ENCODE peak calls at places on chromosomes 5 and 9, in seven cellular contexts. O is cardiac muscle cell, P is adrenal gland, T is Panc1, G is WERI-Rb-1, R is brain microvascular endothelial cell, Q is heart left ventricle. I is an unnamed sample.

GRCh38 chr5:154276932-154277331 is 86.4 kb downstream of the GALNT10 start:
- DNase-seq in P (peak; percentile 74), O (no peak), T (no peak), G (peak; percentile 16), R (peak; percentile 88), Q (peak; percentile 77), I (no peak)

GRCh38 chr9:111597852-111598729 is 1.4 kb downstream of the PTGR1 start:
- DNase-seq in G (peak; percentile 70), O (peak; percentile 66), T (no peak), Q (peak; percentile 76), R (peak; percentile 53), P (peak; percentile 78), I (peak; percentile 77)

GRCh38 chr5:141747152-141747640 is 65.2 kb upstream of the ARAP3 start:
- DNase-seq in O (peak; percentile 42), Q (peak; percentile 92), T (no peak), P (peak; percentile 79), R (peak; percentile 61), G (peak; percentile 97), I (peak; percentile 98)

GRCh38 chr9:33921967-33922895 is 105.3 kb downstream of the UBE2R2 start:
- DNase-seq in P (no peak), R (peak; percentile 28), G (peak; percentile 70), O (peak; percentile 17), Q (no peak), T (no peak), I (no peak)

GRCh38 chr5:86806206-86806605 is 188.5 kb downstream of the COX7C start:
- DNase-seq in T (no peak), G (no peak), O (no peak), R (no peak), P (no peak), Q (no peak), I (no peak)

GRCh38 chr5:10839916-10840599 is 79.0 kb upstream of the DAP start:
- DNase-seq in R (no peak), G (no peak), P (no peak), T (no peak), Q (no peak), O (no peak), I (no peak)

GRCh38 chr5:90558344-90559192 is at the start of gene ADGRV1:
- DNase-seq in R (peak; percentile 26), P (peak; percentile 28), T (no peak), Q (peak; percentile 29), G (peak; percentile 98), O (peak; percentile 95), I (peak; percentile 96)

GRCh38 chr5:164188733-164189148 is 683.3 kb downstream of the MAT2B start:
- DNase-seq in O (peak; percentile 89), R (no peak), P (no peak), T (no peak), G (peak; percentile 30), Q (no peak), I (no peak)

GRCh38 chr5:88785396-88786216 is 97.4 kb downstream of the MEF2C start:
- DNase-seq in Q (no peak), O (peak; percentile 84), P (peak; percentile 64), R (peak; percentile 93), T (peak; percentile 75), G (no peak), I (peak; percentile 80)

GRCh38 chr5:178762391-178762790 is 31.9 kb upstream of the ZNF354A start:
- DNase-seq in P (no peak), R (no peak), T (no peak), G (no peak), Q (no peak), O (no peak), I (no peak)

GRCh38 chr9:128470560-128470959 is 14.8 kb downstream of the ODF2 start:
- DNase-seq in T (no peak), P (no peak), O (no peak), R (no peak), G (no peak), Q (no peak), I (no peak)

GRCh38 chr5:158979749-158980521 is 119.8 kb downstream of the EBF1 start:
- DNase-seq in G (no peak), Q (peak; percentile 61), O (peak; percentile 14), R (peak; percentile 44), T (no peak), P (peak; percentile 31), I (peak; percentile 46)

GRCh38 chr9:113807173-113808061 is 68.7 kb upstream of the ZNF618 start:
- DNase-seq in O (peak; percentile 53), G (peak; percentile 63), Q (peak; percentile 28), P (peak; percentile 74), T (peak; percentile 41), R (peak; percentile 64), I (peak; percentile 44)

GRCh38 chr5:132059696-132060500 is 557 bp upstream of the IL3 start:
- DNase-seq in T (no peak), G (peak; percentile 10), P (peak; percentile 10), Q (no peak), R (no peak), O (no peak), I (no peak)

GRCh38 chr5:8258808-8259207 is 389.9 kb downstream of the MTRR start:
- DNase-seq in O (no peak), G (no peak), Q (no peak), P (no peak), R (no peak), T (no peak), I (no peak)

GRCh38 chr5:173775692-173776135 is 112.4 kb upstream of the CPEB4 start:
- DNase-seq in P (no peak), O (no peak), G (no peak), R (no peak), Q (no peak), T (no peak), I (no peak)

GRCh38 chr5:155936520-155937406 is 390.2 kb upstream of the SGCD start:
- DNase-seq in P (no peak), T (no peak), Q (peak; percentile 40), G (no peak), O (no peak), R (no peak), I (no peak)

GRCh38 chr5:172453986-172454354 is 355 bp downstream of the SH3PXD2B start:
- DNase-seq in O (no peak), G (peak; percentile 58), P (peak; percentile 64), R (no peak), T (no peak), Q (peak; percentile 60), I (peak; percentile 55)

GRCh38 chr5:140039561-140039960 is 3.5 kb downstream of the NRG2 start:
- DNase-seq in O (no peak), R (no peak), P (peak; percentile 66), G (no peak), Q (no peak), T (no peak), I (no peak)

GRCh38 chr5:155836404-155836803 is 490.6 kb upstream of the SGCD start:
- DNase-seq in O (peak; percentile 39), R (no peak), T (no peak), P (no peak), Q (no peak), G (no peak), I (no peak)

GRCh38 chr5:31273631-31274378 is 80.3 kb downstream of the CDH6 start:
- DNase-seq in T (no peak), O (no peak), R (no peak), Q (no peak), G (no peak), P (no peak), I (no peak)

GRCh38 chr9:129022037-129022436 is 6.1 kb downstream of the SH3GLB2 start:
- DNase-seq in G (no peak), Q (no peak), P (no peak), R (no peak), T (no peak), O (no peak), I (no peak)

GRCh38 chr5:33422191-33422590 is 18.6 kb upstream of the TARS1 start:
- DNase-seq in Q (no peak), T (no peak), O (no peak), G (no peak), P (no peak), R (no peak), I (no peak)

GRCh38 chr5:33420946-33421345 is 19.8 kb upstream of the TARS1 start:
- DNase-seq in Q (no peak), G (no peak), T (no peak), P (no peak), O (no peak), R (no peak), I (no peak)

GRCh38 chr5:33425334-33425733 is 15.4 kb upstream of the TARS1 start:
- DNase-seq in R (no peak), P (no peak), Q (no peak), G (no peak), T (no peak), O (no peak), I (no peak)

GRCh38 chr5:33423018-33423630 is 17.6 kb upstream of the TARS1 start:
- DNase-seq in O (peak; percentile 14), R (no peak), T (peak; percentile 28), G (no peak), P (no peak), Q (no peak), I (no peak)
- TF ChIP-seq CTCF in O (peak; percentile 33), R (peak; percentile 20), T (peak; percentile 58), G (peak; percentile 10), P (peak; percentile 44), Q (peak; percentile 59), I (peak; percentile 38)

GRCh38 chr9:134158242-134158641 is 6.1 kb downstream of the RNU6ATAC start:
- DNase-seq in T (no peak), R (no peak), P (no peak), Q (no peak), G (no peak), O (no peak), I (no peak)
- H3K36me3 ChIP-seq in T (peaks cover 3% of the 10 kb centered on the region), R (peaks cover 53% of the 10 kb centered on the region), P (no peaks in the 10 kb centered on the region), Q (peaks cover 63% of the 10 kb centered on the region), G (peaks cover 59% of the 10 kb centered on the region), O (peaks cover 35% of the 10 kb centered on the region), I (peaks cover 35% of the 10 kb centered on the region)

DNA sequence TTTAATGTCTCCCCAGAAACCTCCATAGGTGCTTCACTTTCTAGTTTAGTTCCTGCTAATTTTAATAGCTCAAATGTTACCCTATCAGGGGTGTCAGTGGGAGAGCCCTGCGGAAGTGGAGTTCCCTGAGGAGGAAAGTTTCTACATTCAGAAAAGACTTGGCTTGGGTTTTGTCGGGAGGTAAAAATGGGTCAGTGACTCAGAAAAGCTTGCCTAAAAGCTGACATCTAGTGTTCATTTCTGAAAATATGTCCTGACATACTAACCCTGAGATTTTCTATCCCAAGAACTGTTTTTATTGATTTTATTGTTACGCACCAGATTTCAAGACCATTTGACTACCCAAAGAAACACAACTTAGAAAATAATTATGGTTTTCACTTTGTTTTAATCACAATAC is 40.9 kb upstream of the GLDC start:
- DNase-seq in G (no peak), Q (no peak), O (no peak), R (no peak), P (peak; percentile 30), T (no peak), I (no peak)
- TF ChIP-seq CTCF in G (peak; percentile 13), Q (peak; percentile 32), O (peak; percentile 41), R (peak; percentile 35), P (peak; percentile 30), T (peak; percentile 23), I (no peak)

GRCh38 chr5:180869587-180869986 is 8.5 kb upstream of the ZFP62 start:
- DNase-seq in O (no peak), Q (no peak), P (no peak), R (no peak), G (no peak), T (no peak), I (peak; percentile 81)

GRCh38 chr5:180866985-180867384 is 5.9 kb upstream of the ZFP62 start:
- DNase-seq in R (no peak), G (no peak), Q (no peak), T (no peak), O (no peak), P (no peak), I (no peak)

GRCh38 chr5:180866296-180866695 is 5.2 kb upstream of the ZFP62 start:
- DNase-seq in O (no peak), G (no peak), R (no peak), Q (no peak), T (no peak), P (no peak), I (no peak)

GRCh38 chr5:180870669-180871068 is 9.6 kb upstream of the ZFP62 start:
- DNase-seq in T (no peak), Q (no peak), R (no peak), G (no peak), O (no peak), P (no peak), I (no peak)

GRCh38 chr5:180868960-180869359 is 7.9 kb upstream of the ZFP62 start:
- DNase-seq in T (peak; percentile 79), G (peak; percentile 71), R (peak; percentile 75), O (peak; percentile 56), P (peak; percentile 92), Q (peak; percentile 76), I (peak; percentile 97)
- H3K36me3 ChIP-seq in T (no peaks in the 10 kb centered on the region), G (no peaks in the 10 kb centered on the region), R (no peaks in the 10 kb centered on the region), O (no peaks in the 10 kb centered on the region), P (no peaks in the 10 kb centered on the region), Q (no peaks in the 10 kb centered on the region), I (no peaks in the 10 kb centered on the region)

I was measured in thyroid gland.